ENCODE peak calls at places on chromosomes 11 and 22, in nine cellular contexts. One of them, this sample, is unnamed.

GRCh38 chr11:118842369-118842768 is 41.3 kb upstream of the CXCR5 start:
- DNase-seq in cardiac muscle cell: no peak
- DNase-seq in adrenal gland: peak
- DNase-seq in neural crest cell: no peak
- DNase-seq in Calu3: no peak
- DNase-seq in GM12878: no peak
- DNase-seq in ovary: no peak
- DNase-seq in K562: no peak
- DNase-seq in GM06990: no peak
- DNase-seq in this sample: no peak

GRCh38 chr11:40921256-40921655 is 538.2 kb downstream of the LRRC4C start:
- DNase-seq in cardiac muscle cell: no peak
- DNase-seq in adrenal gland: no peak
- DNase-seq in neural crest cell: no peak
- DNase-seq in Calu3: no peak
- DNase-seq in GM12878: no peak
- DNase-seq in ovary: no peak
- DNase-seq in K562: no peak
- DNase-seq in GM06990: no peak
- DNase-seq in this sample: no peak

GRCh38 chr11:133070790-133071189 is 461.5 kb downstream of the OPCML start:
- DNase-seq in cardiac muscle cell: no peak
- DNase-seq in adrenal gland: no peak
- DNase-seq in neural crest cell: no peak
- DNase-seq in Calu3: no peak
- DNase-seq in GM12878: no peak
- DNase-seq in ovary: no peak
- DNase-seq in K562: no peak
- DNase-seq in GM06990: no peak
- DNase-seq in this sample: no peak

GRCh38 chr11:131910491-131911387 is 540.3 kb downstream of the NTM start:
- DNase-seq in cardiac muscle cell: peak
- DNase-seq in adrenal gland: no peak
- DNase-seq in neural crest cell: peak
- DNase-seq in Calu3: no peak
- DNase-seq in GM12878: no peak
- DNase-seq in ovary: no peak
- DNase-seq in K562: no peak
- DNase-seq in GM06990: no peak
- DNase-seq in this sample: peak

GRCh38 chr11:130209128-130209932 is 49.7 kb downstream of the ST14 start:
- DNase-seq in cardiac muscle cell: no peak
- DNase-seq in adrenal gland: no peak
- DNase-seq in neural crest cell: no peak
- DNase-seq in Calu3: no peak
- DNase-seq in GM12878: no peak
- DNase-seq in ovary: peak
- DNase-seq in K562: no peak
- DNase-seq in GM06990: no peak
- DNase-seq in this sample: peak

GRCh38 chr11:33916736-33917135 is 24.9 kb upstream of the LMO2 start:
- DNase-seq in cardiac muscle cell: no peak
- DNase-seq in adrenal gland: no peak
- DNase-seq in neural crest cell: no peak
- DNase-seq in Calu3: no peak
- DNase-seq in GM12878: no peak
- DNase-seq in ovary: no peak
- DNase-seq in K562: no peak
- DNase-seq in GM06990: no peak
- DNase-seq in this sample: no peak

GRCh38 chr11:130516175-130516867 is 67.9 kb downstream of the ADAMTS15 start:
- DNase-seq in cardiac muscle cell: no peak
- DNase-seq in adrenal gland: no peak
- DNase-seq in neural crest cell: no peak
- DNase-seq in Calu3: no peak
- DNase-seq in GM12878: no peak
- DNase-seq in ovary: no peak
- DNase-seq in K562: no peak
- DNase-seq in GM06990: no peak
- DNase-seq in this sample: no peak

GRCh38 chr11:9821008-9821752 is 157.3 kb downstream of the SWAP70 start:
- DNase-seq in cardiac muscle cell: no peak
- DNase-seq in adrenal gland: no peak
- DNase-seq in neural crest cell: no peak
- DNase-seq in Calu3: no peak
- DNase-seq in GM12878: no peak
- DNase-seq in ovary: no peak
- DNase-seq in K562: no peak
- DNase-seq in GM06990: no peak
- DNase-seq in this sample: no peak

DNA sequence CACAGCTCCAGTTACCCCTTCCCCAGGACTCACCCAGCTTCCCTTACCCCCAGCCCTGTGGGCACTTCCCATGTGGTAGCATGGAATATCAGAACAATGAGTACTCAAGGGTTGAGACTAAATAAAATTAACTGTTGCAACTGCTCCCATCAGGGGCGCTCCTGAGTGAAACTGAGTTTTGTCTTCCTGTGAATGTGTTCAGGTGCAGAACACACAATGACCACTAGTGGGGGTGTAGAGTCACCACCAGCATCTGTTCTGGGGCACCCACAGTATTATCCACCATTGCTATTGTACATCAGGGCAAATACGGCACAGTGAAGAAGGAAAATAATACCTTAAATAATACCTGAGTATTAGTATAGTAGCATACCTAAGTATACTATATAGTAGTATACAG is 689.7 kb downstream of the TBC1D22A start:
- DNase-seq in cardiac muscle cell: no peak
- DNase-seq in adrenal gland: no peak
- DNase-seq in neural crest cell: no peak
- DNase-seq in Calu3: no peak
- DNase-seq in GM12878: no peak
- DNase-seq in ovary: no peak
- DNase-seq in K562: peak
- DNase-seq in GM06990: no peak
- DNase-seq in this sample: no peak
- TF ChIP-seq CTCF in cardiac muscle cell: no peak
- TF ChIP-seq CTCF in adrenal gland: no peak
- TF ChIP-seq CTCF in neural crest cell: peak
- TF ChIP-seq CTCF in Calu3: no peak
- TF ChIP-seq CTCF in GM12878: no peak
- TF ChIP-seq CTCF in ovary: no peak
- TF ChIP-seq CTCF in K562: peak
- TF ChIP-seq CTCF in GM06990: peak
- TF ChIP-seq CTCF in this sample: no peak

GRCh38 chr11:20876738-20877137 is 207.4 kb downstream of the NELL1 start:
- DNase-seq in cardiac muscle cell: no peak
- DNase-seq in adrenal gland: no peak
- DNase-seq in neural crest cell: no peak
- DNase-seq in Calu3: no peak
- DNase-seq in GM12878: no peak
- DNase-seq in ovary: no peak
- DNase-seq in K562: no peak
- DNase-seq in GM06990: no peak
- DNase-seq in this sample: no peak

GRCh38 chr11:20874358-20874757 is 205.0 kb downstream of the NELL1 start:
- DNase-seq in cardiac muscle cell: no peak
- DNase-seq in adrenal gland: no peak
- DNase-seq in neural crest cell: no peak
- DNase-seq in Calu3: no peak
- DNase-seq in GM12878: no peak
- DNase-seq in ovary: no peak
- DNase-seq in K562: no peak
- DNase-seq in GM06990: no peak
- DNase-seq in this sample: no peak

DNA sequence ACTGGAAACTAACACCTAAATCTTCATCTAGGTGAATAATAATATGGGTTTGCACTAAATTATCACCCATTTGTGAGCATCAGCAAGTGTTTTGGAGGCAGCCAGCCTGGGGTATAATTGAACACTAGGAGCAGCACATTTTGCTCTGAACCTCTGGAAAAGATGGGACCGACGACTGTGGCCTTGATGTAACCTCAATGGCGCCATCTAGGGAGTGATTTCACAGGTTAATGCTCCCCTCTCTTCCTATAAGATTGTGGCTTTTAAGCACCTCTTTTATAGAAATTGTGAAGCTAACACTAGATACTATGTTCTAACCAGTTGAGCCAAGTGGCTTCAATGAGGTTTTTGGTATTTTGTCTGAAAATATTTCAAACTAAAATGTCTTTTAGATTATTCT is 203.7 kb downstream of the NELL1 start:
- DNase-seq in cardiac muscle cell: peak
- DNase-seq in adrenal gland: no peak
- DNase-seq in neural crest cell: peak
- DNase-seq in Calu3: no peak
- DNase-seq in GM12878: no peak
- DNase-seq in ovary: no peak
- DNase-seq in K562: peak
- DNase-seq in GM06990: no peak
- DNase-seq in this sample: peak
- TF ChIP-seq CTCF in cardiac muscle cell: no peak
- TF ChIP-seq CTCF in adrenal gland: no peak
- TF ChIP-seq CTCF in neural crest cell: peak
- TF ChIP-seq CTCF in Calu3: no peak
- TF ChIP-seq CTCF in GM12878: peak
- TF ChIP-seq CTCF in ovary: no peak
- TF ChIP-seq CTCF in K562: peak
- TF ChIP-seq CTCF in GM06990: peak
- TF ChIP-seq CTCF in this sample: peak

GRCh38 chr11:2217211-2218081 is 45.8 kb upstream of the TH start:
- DNase-seq in cardiac muscle cell: no peak
- DNase-seq in adrenal gland: no peak
- DNase-seq in neural crest cell: no peak
- DNase-seq in Calu3: no peak
- DNase-seq in GM12878: no peak
- DNase-seq in ovary: no peak
- DNase-seq in K562: no peak
- DNase-seq in GM06990: no peak
- DNase-seq in this sample: peak

GRCh38 chr11:2215230-2215560 is 43.6 kb upstream of the TH start:
- DNase-seq in cardiac muscle cell: no peak
- DNase-seq in adrenal gland: no peak
- DNase-seq in neural crest cell: no peak
- DNase-seq in Calu3: no peak
- DNase-seq in GM12878: no peak
- DNase-seq in ovary: no peak
- DNase-seq in K562: no peak
- DNase-seq in GM06990: no peak
- DNase-seq in this sample: peak

GRCh38 chr11:2214527-2215229 is 43.1 kb upstream of the TH start:
- DNase-seq in cardiac muscle cell: no peak
- DNase-seq in adrenal gland: no peak
- DNase-seq in neural crest cell: no peak
- DNase-seq in Calu3: no peak
- DNase-seq in GM12878: no peak
- DNase-seq in ovary: no peak
- DNase-seq in K562: no peak
- DNase-seq in GM06990: no peak
- DNase-seq in this sample: no peak

GRCh38 chr11:2216400-2217064 is 44.9 kb upstream of the TH start:
- DNase-seq in cardiac muscle cell: no peak
- DNase-seq in adrenal gland: no peak
- DNase-seq in neural crest cell: no peak
- DNase-seq in Calu3: no peak
- DNase-seq in GM12878: no peak
- DNase-seq in ovary: no peak
- DNase-seq in K562: no peak
- DNase-seq in GM06990: no peak
- DNase-seq in this sample: peak

GRCh38 chr11:2215561-2216399 is 44.2 kb upstream of the TH start:
- DNase-seq in cardiac muscle cell: no peak
- DNase-seq in adrenal gland: no peak
- DNase-seq in neural crest cell: no peak
- DNase-seq in Calu3: no peak
- DNase-seq in GM12878: no peak
- DNase-seq in ovary: no peak
- DNase-seq in K562: no peak
- DNase-seq in GM06990: no peak
- DNase-seq in this sample: peak
- TF ChIP-seq CTCF in cardiac muscle cell: no peak
- TF ChIP-seq CTCF in adrenal gland: no peak
- TF ChIP-seq CTCF in neural crest cell: no peak
- TF ChIP-seq CTCF in Calu3: no peak
- TF ChIP-seq CTCF in GM12878: no peak
- TF ChIP-seq CTCF in ovary: no peak
- TF ChIP-seq CTCF in K562: no peak
- TF ChIP-seq CTCF in GM06990: no peak
- TF ChIP-seq CTCF in this sample: no peak

GRCh38 chr11:2934611-2935239 is 5.5 kb upstream of the PHLDA2 start:
- DNase-seq in cardiac muscle cell: no peak
- DNase-seq in adrenal gland: peak
- DNase-seq in neural crest cell: no peak
- DNase-seq in Calu3: no peak
- DNase-seq in GM12878: no peak
- DNase-seq in ovary: no peak
- DNase-seq in K562: no peak
- DNase-seq in GM06990: no peak
- DNase-seq in this sample: no peak

GRCh38 chr11:2932850-2933251 is 3.6 kb upstream of the PHLDA2 start:
- DNase-seq in cardiac muscle cell: no peak
- DNase-seq in adrenal gland: peak
- DNase-seq in neural crest cell: no peak
- DNase-seq in Calu3: peak
- DNase-seq in GM12878: no peak
- DNase-seq in ovary: no peak
- DNase-seq in K562: no peak
- DNase-seq in GM06990: no peak
- DNase-seq in this sample: no peak

GRCh38 chr11:2931771-2932738 is 2.8 kb upstream of the PHLDA2 start:
- DNase-seq in cardiac muscle cell: no peak
- DNase-seq in adrenal gland: no peak
- DNase-seq in neural crest cell: no peak
- DNase-seq in Calu3: no peak
- DNase-seq in GM12878: no peak
- DNase-seq in ovary: no peak
- DNase-seq in K562: no peak
- DNase-seq in GM06990: peak
- DNase-seq in this sample: peak

GRCh38 chr11:2934057-2934550 is 4.9 kb upstream of the PHLDA2 start:
- DNase-seq in cardiac muscle cell: no peak
- DNase-seq in adrenal gland: no peak
- DNase-seq in neural crest cell: no peak
- DNase-seq in Calu3: no peak
- DNase-seq in GM12878: no peak
- DNase-seq in ovary: no peak
- DNase-seq in K562: no peak
- DNase-seq in GM06990: no peak
- DNase-seq in this sample: no peak

DNA sequence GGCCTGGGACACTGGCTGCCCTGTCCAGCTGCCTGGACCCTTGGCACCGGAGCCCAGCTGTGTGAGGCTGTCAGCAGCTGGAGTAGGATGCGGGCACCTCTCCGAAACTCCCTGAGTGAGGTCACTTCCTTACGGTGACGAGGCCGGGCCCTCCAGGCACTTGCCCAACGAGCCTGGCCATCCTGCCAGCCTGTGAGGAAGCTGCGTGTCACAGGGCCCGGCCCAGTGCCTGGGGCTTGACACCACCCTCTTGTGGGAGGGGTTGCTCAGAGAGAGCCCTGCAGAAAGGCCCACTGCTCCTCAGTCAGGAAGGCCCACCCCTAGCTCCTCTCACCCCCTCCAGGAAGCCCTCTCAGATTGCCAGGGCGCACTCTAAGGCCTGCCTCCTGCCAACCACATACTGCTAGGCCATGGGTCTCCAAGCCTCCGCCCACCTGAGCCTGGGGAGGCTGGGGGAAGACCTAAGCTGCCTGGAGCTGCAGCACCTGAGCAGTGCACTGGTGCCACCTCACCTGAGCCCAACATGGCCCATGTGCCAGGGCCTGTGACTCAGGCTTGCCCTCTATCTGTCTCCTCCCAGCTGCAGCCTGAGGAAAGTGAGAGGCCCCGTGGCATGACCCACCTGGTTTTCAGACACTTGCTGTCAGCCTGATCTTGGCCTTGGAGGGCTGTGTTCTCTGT is 4.3 kb upstream of the PHLDA2 start:
- DNase-seq in cardiac muscle cell: no peak
- DNase-seq in adrenal gland: peak
- DNase-seq in neural crest cell: no peak
- DNase-seq in Calu3: peak
- DNase-seq in GM12878: peak
- DNase-seq in ovary: no peak
- DNase-seq in K562: no peak
- DNase-seq in GM06990: peak
- DNase-seq in this sample: peak
- TF ChIP-seq CTCF in cardiac muscle cell: no peak
- TF ChIP-seq CTCF in adrenal gland: no peak
- TF ChIP-seq CTCF in neural crest cell: no peak
- TF ChIP-seq CTCF in Calu3: no peak
- TF ChIP-seq CTCF in GM12878: no peak
- TF ChIP-seq CTCF in ovary: no peak
- TF ChIP-seq CTCF in K562: no peak
- TF ChIP-seq CTCF in GM06990: no peak
- TF ChIP-seq CTCF in this sample: no peak

This sample was measured in GM13976.